ENCODE peak calls at places on chromosomes 1 and 21, in five cellular contexts. P, H, N, L and D are unnamed samples.
A peak's percentile ranks its signal among the peaks of the same experiment; 100 is the strongest.

GRCh38 chr1:235012436-235013210 is 116.0 kb downstream of the TOMM20 start:
- DNase-seq in P (no peak), H (no peak), N (no peak), L (no peak), D (no peak)

GRCh38 chr1:37478451-37478871 is 4.1 kb downstream of the ZC3H12A start:
- DNase-seq in P (no peak), H (no peak), N (no peak), L (no peak), D (no peak)

GRCh38 chr1:87478231-87478630 is 149.6 kb downstream of the LMO4 start:
- DNase-seq in P (no peak), H (no peak), N (no peak), L (no peak), D (no peak)

GRCh38 chr1:33343539-33343938 is 22.6 kb upstream of the A3GALT2 start:
- DNase-seq in P (no peak), H (no peak), N (no peak), L (no peak), D (no peak)

GRCh38 chr1:110433213-110433612 is 17.7 kb upstream of the PROK1 start:
- DNase-seq in P (no peak), H (no peak), N (no peak), L (no peak), D (no peak)

GRCh38 chr1:33383974-33384767 is 46.7 kb downstream of the PHC2 start:
- DNase-seq in P (no peak), H (no peak), N (no peak), L (no peak), D (no peak)

GRCh38 chr1:67532452-67533216 is 102.4 kb upstream of the SERBP1 start:
- DNase-seq in P (peak; percentile 51), H (no peak), N (no peak), L (peak; percentile 34), D (no peak)

GRCh38 chr1:184296466-184297243 is 90.2 kb upstream of the C1orf21 start:
- DNase-seq in P (no peak), H (no peak), N (no peak), L (peak; percentile 95), D (no peak)

GRCh38 chr1:105137543-105138444 is 1388.1 kb downstream of the AMY1C start:
- DNase-seq in P (peak; percentile 18), H (no peak), N (no peak), L (no peak), D (no peak)

GRCh38 chr21:45078877-45079281 is 4.5 kb downstream of the ADARB1 start:
- DNase-seq in P (no peak), H (no peak), N (no peak), L (no peak), D (no peak)

GRCh38 chr1:159891275-159892157 is 8.4 kb downstream of the CFAP45 start:
- DNase-seq in P (peak; percentile 71), H (peak; percentile 68), N (no peak), L (peak; percentile 86), D (peak; percentile 78)

GRCh38 chr1:2046225-2046917 is 3.8 kb upstream of the PRKCZ start:
- DNase-seq in P (peak; percentile 75), H (no peak), N (no peak), L (peak; percentile 67), D (no peak)

GRCh38 chr1:212689196-212689710 is 10.4 kb downstream of the BATF3 start:
- DNase-seq in P (no peak), H (no peak), N (no peak), L (no peak), D (no peak)

GRCh38 chr1:152479792-152480595 is 30.6 kb upstream of the LCE5A start:
- DNase-seq in P (peak; percentile 43), H (no peak), N (no peak), L (no peak), D (no peak)

GRCh38 chr1:1322952-1323351 is 1.5 kb downstream of the INTS11 start:
- DNase-seq in P (no peak), H (no peak), N (no peak), L (no peak), D (no peak)

GRCh38 chr1:220457982-220458381 is 70.0 kb upstream of the MARK1 start:
- DNase-seq in P (no peak), H (no peak), N (no peak), L (no peak), D (no peak)

GRCh38 chr1:6016191-6016865 is 24.1 kb upstream of the NPHP4 start:
- DNase-seq in P (no peak), H (no peak), N (no peak), L (peak; percentile 68), D (peak; percentile 74)

GRCh38 chr1:46437723-46438122 is 43.6 kb downstream of the FAAH start:
- DNase-seq in P (no peak), H (no peak), N (no peak), L (no peak), D (no peak)

GRCh38 chr1:206455681-206456344 is 14.5 kb upstream of the IKBKE start:
- DNase-seq in P (no peak), H (no peak), N (no peak), L (no peak), D (no peak)

GRCh38 chr1:151371340-151371739 is 1.2 kb downstream of the SELENBP1 start:
- DNase-seq in P (no peak), H (no peak), N (peak; percentile 48), L (peak; percentile 37), D (no peak)

GRCh38 chr21:42146821-42147220 is 72.1 kb upstream of the ABCG1 start:
- DNase-seq in P (no peak), H (no peak), N (no peak), L (no peak), D (no peak)

GRCh38 chr21:34722684-34723300 is 54.0 kb downstream of the CLIC6 start:
- DNase-seq in P (peak; percentile 58), H (no peak), N (no peak), L (no peak), D (no peak)

GRCh38 chr1:173894189-173894588 is 22.9 kb downstream of the SERPINC1 start:
- DNase-seq in P (no peak), H (no peak), N (no peak), L (no peak), D (no peak)

GRCh38 chr1:94299627-94300552 is 62.5 kb upstream of the ARHGAP29 start:
- DNase-seq in P (no peak), H (no peak), N (no peak), L (peak; percentile 36), D (no peak)

GRCh38 chr1:39130297-39130696 is 74.2 kb upstream of the MACF1 start:
- DNase-seq in P (no peak), H (no peak), N (no peak), L (no peak), D (no peak)

GRCh38 chr1:20867062-20867461 is 80.0 kb upstream of the HP1BP3 start:
- DNase-seq in P (no peak), H (no peak), N (no peak), L (no peak), D (no peak)

GRCh38 chr1:6756455-6756854 is 28.8 kb upstream of the CAMTA1 start:
- DNase-seq in P (no peak), H (no peak), N (no peak), L (no peak), D (no peak)

GRCh38 chr1:155022927-155023236 is 10.7 kb downstream of the DCST2 start:
- DNase-seq in P (no peak), H (no peak), N (no peak), L (peak; percentile 66), D (peak; percentile 60)

GRCh38 chr1:230398856-230399255 is 27.3 kb downstream of the PGBD5 start:
- DNase-seq in P (no peak), H (no peak), N (no peak), L (no peak), D (no peak)

GRCh38 chr1:90135306-90135705 is 140.4 kb downstream of the ZNF326 start:
- DNase-seq in P (no peak), H (no peak), N (no peak), L (no peak), D (no peak)

GRCh38 chr1:17877316-17877715 is 122.2 kb downstream of the ACTL8 start:
- DNase-seq in P (no peak), H (no peak), N (no peak), L (no peak), D (peak; percentile 23)

GRCh38 chr1:2446394-2446793 is 29.7 kb upstream of the PLCH2 start:
- DNase-seq in P (no peak), H (peak; percentile 75), N (no peak), L (no peak), D (no peak)

GRCh38 chr1:30697977-30698376 is 25.4 kb downstream of the MATN1 start:
- DNase-seq in P (peak; percentile 47), H (no peak), N (no peak), L (peak; percentile 27), D (no peak)

GRCh38 chr1:168945870-168946269 is 160.6 kb upstream of the ATP1B1 start:
- DNase-seq in P (no peak), H (no peak), N (no peak), L (peak; percentile 88), D (no peak)

GRCh38 chr1:242524571-242525359 is at the start of gene PLD5:
- DNase-seq in P (no peak), H (peak; percentile 50), N (no peak), L (no peak), D (no peak)

GRCh38 chr1:204349602-204350001 is 10.1 kb downstream of the PLEKHA6 start:
- DNase-seq in P (no peak), H (no peak), N (no peak), L (no peak), D (no peak)

GRCh38 chr1:1213153-1213918 is 617 bp downstream of the TNFRSF4 start:
- DNase-seq in P (no peak), H (no peak), N (peak; percentile 93), L (no peak), D (no peak)

GRCh38 chr1:199545780-199546179 is 481.7 kb upstream of the NR5A2 start:
- DNase-seq in P (no peak), H (no peak), N (no peak), L (no peak), D (no peak)